ENCODE peak calls at places on chromosomes 5 and 9, in four cellular contexts. One of them, this sample, is unnamed.

GRCh38 chr9:108108802-108109448 is 619.4 kb upstream of the KLF4 start:
- DNase-seq in fibroblast of lung: peak; percentile 37
- DNase-seq in IMR-90: peak; percentile 46
- DNase-seq in neuronal stem cell: no peak
- DNase-seq in this sample: no peak

GRCh38 chr9:133506653-133507038 is 18.1 kb downstream of the MYMK start:
- DNase-seq in neuronal stem cell: no peak
- DNase-seq in fibroblast of lung: peak; percentile 69
- DNase-seq in IMR-90: peak; percentile 89
- DNase-seq in this sample: no peak

GRCh38 chr5:14580037-14581034 is 1.3 kb upstream of the OTULINL start:
- DNase-seq in IMR-90: no peak
- DNase-seq in fibroblast of lung: peak; percentile 10
- DNase-seq in neuronal stem cell: no peak
- DNase-seq in this sample: no peak

GRCh38 chr9:83219154-83219923 is 156.4 kb upstream of the RASEF start:
- DNase-seq in fibroblast of lung: peak; percentile 69
- DNase-seq in neuronal stem cell: peak; percentile 74
- DNase-seq in IMR-90: peak; percentile 46
- DNase-seq in this sample: peak; percentile 53

GRCh38 chr5:8176101-8176693 is 307.2 kb downstream of the MTRR start:
- DNase-seq in IMR-90: peak; percentile 1
- DNase-seq in neuronal stem cell: no peak
- DNase-seq in fibroblast of lung: peak; percentile 1
- DNase-seq in this sample: peak; percentile 17

GRCh38 chr9:104386425-104387069 is 117.5 kb upstream of the OR13F1 start:
- DNase-seq in fibroblast of lung: peak; percentile 45
- DNase-seq in IMR-90: peak; percentile 20
- DNase-seq in neuronal stem cell: peak; percentile 18
- DNase-seq in this sample: no peak

GRCh38 chr5:103394676-103395075 is 136.1 kb downstream of the MACIR start:
- DNase-seq in IMR-90: no peak
- DNase-seq in fibroblast of lung: no peak
- DNase-seq in neuronal stem cell: no peak
- DNase-seq in this sample: no peak

GRCh38 chr5:132100672-132101261 is 27.2 kb downstream of the CSF2 start:
- DNase-seq in fibroblast of lung: no peak
- DNase-seq in IMR-90: no peak
- DNase-seq in neuronal stem cell: no peak
- DNase-seq in this sample: no peak

GRCh38 chr5:93607367-93608258 is 24.6 kb downstream of the NR2F1 start:
- DNase-seq in fibroblast of lung: peak; percentile 86
- DNase-seq in IMR-90: peak; percentile 89
- DNase-seq in neuronal stem cell: no peak
- DNase-seq in this sample: peak; percentile 64

DNA sequence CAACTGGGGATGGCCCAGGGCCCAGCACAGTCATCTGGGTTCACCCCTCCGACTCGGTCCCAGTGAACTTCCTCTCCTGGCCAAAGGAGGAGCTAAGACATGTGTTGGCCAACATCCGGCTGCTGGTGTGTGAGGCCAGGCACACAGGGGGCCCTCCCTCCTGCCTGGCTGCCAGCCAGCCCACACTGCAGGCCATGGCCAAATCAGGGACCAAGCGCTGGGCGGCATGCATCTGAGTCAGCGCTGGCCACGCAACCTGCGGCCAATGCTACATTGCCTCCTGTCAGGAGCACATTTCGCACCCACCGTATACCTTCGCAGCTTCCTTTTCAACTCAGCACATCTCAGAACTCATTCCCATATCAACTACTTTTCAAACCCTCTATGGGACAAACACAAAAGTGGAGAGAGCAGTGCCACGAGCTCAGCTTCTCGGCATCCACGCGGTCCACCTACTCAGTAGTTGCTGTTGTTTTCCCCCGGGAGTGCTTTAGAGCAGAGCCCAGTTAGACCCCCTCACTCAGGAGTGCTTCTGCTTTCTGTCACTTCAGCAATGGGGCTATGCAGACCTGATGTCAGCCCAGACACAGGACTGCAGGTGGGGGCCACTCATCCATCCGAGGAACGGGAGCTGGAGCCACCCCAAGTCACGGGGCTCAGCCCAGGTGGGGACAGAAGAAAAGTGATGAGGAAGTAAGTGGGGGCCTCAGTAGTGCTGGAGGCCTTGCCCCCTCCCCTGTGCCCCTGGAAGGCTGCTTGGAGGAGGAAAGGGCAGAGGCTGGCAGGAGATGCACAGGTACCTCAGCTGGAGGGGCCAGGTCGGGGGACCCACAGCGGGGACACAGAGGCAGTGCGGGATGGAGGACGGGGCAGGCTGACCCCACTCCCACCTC is 13.9 kb downstream of the NINJ1 start:
- DNase-seq in neuronal stem cell: no peak
- DNase-seq in IMR-90: peak; percentile 94
- DNase-seq in fibroblast of lung: peak; percentile 96
- DNase-seq in this sample: peak; percentile 74
- H2AFZ ChIP-seq in neuronal stem cell: no peak overlapping the region
- H2AFZ ChIP-seq in IMR-90: peak overlapping the region; percentile 86
- H2AFZ ChIP-seq in fibroblast of lung: no peak overlapping the region
- H2AFZ ChIP-seq in this sample: no peak overlapping the region

GRCh38 chr5:138482645-138483044 is 17.4 kb downstream of the EGR1 start:
- DNase-seq in neuronal stem cell: no peak
- DNase-seq in fibroblast of lung: no peak
- DNase-seq in IMR-90: no peak
- DNase-seq in this sample: no peak
- H2AFZ ChIP-seq in neuronal stem cell: peak overlapping the region; percentile 5
- H2AFZ ChIP-seq in fibroblast of lung: no peak overlapping the region
- H2AFZ ChIP-seq in IMR-90: peak overlapping the region; percentile 62
- H2AFZ ChIP-seq in this sample: no peak overlapping the region

DNA sequence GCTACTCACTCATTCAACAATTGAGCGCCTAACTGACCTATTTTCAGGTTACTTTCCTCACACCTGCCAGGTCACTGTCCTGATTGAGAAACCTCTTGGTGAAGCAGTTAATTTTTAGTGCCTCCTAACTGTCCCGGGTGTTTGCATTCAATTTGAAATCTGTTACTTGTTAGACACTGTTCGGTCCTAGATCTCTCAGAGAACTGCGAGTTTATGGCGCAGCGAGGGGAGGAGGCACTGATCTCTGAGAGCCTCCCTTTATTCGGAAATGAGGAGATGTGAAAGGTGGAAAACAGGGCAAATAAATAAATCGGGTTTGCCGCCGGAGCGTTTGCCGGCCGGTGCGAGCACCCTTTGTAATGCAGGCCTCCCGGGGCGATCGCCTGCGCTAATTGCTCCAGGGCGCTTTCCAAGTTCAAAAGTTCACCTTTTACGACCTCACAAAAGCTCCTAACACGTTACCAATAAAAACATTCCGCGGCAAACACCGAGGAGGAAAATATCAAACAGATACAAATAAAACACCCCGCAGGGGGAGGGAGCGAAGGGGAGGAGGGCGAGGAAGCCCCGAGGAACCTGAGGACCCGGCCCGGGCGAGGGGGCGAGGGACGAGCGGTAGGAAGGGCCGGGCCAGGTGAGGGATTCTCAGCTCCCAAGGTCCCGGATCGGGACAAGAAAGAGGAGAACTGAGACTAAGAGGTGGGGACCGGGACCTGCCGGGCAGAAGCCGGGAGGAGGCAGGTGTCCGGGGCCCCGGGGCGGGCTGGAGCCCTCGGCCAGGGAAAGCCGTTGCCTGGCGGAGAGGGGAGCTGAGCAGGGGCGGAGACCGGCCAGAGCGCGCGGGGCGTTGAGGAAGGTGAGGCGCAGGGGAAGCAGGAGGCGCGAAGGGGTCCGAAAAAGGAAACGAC is 1.4 kb downstream of the NR6A1 start:
- DNase-seq in IMR-90: no peak
- DNase-seq in fibroblast of lung: peak; percentile 39
- DNase-seq in neuronal stem cell: no peak
- DNase-seq in this sample: no peak
- H2AFZ ChIP-seq in IMR-90: peak overlapping the region; percentile 26
- H2AFZ ChIP-seq in fibroblast of lung: no peak overlapping the region
- H2AFZ ChIP-seq in neuronal stem cell: peak overlapping the region; percentile 90
- H2AFZ ChIP-seq in this sample: no peak overlapping the region

DNA sequence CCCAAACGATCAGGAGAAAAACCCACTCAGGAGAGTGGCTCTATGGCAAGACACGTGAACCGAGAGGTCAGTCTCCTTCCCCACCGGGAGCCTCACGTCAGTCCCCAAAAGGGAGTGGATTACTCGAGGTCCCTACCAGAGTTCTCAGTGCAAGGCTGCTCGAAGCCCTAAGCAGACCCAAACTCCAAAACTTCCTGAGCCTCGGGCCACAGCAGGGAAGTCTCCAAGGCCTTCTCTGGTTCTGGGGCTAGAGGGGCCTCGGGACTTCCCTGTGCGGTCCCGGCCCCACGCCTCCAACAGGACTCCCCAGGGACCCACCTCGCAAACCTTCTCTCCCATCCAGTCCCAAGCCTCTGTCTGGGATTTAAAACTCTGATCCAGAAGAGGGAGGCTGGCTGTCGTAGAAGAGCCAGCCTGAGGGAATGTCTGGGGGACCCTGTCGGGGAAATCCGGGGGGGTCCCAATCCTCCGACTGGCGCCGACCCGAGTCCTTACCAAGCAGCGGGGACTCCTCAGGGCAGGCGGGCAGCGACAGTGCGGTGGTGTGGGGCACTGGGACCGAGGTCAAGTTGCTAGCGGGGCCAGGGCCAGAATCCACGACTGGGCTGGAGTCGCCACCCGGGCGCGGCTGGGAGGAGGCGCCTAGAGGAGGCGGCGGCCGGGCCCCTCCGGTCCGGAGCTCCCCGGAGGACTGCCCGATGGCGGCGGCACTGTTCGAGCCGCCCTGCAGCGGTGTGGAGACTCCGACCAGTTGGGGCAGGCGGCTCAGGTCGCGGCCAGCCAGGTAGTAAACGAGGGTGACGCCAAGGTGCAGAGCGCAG is 663 bp downstream of the B4GALT1 start:
- DNase-seq in fibroblast of lung: peak; percentile 31
- DNase-seq in neuronal stem cell: no peak
- DNase-seq in IMR-90: no peak
- DNase-seq in this sample: peak; percentile 54
- H2AFZ ChIP-seq in fibroblast of lung: no peak overlapping the region
- H2AFZ ChIP-seq in neuronal stem cell: peak overlapping the region; percentile 100
- H2AFZ ChIP-seq in IMR-90: peak overlapping the region; percentile 95
- H2AFZ ChIP-seq in this sample: peak overlapping the region; percentile 82

GRCh38 chr9:20043461-20043860 is 254.6 kb upstream of the SLC24A2 start:
- DNase-seq in neuronal stem cell: no peak
- DNase-seq in IMR-90: no peak
- DNase-seq in fibroblast of lung: peak; percentile 15
- DNase-seq in this sample: no peak
- H2AFZ ChIP-seq in neuronal stem cell: no peak overlapping the region
- H2AFZ ChIP-seq in IMR-90: no peak overlapping the region
- H2AFZ ChIP-seq in fibroblast of lung: no peak overlapping the region
- H2AFZ ChIP-seq in this sample: no peak overlapping the region

DNA sequence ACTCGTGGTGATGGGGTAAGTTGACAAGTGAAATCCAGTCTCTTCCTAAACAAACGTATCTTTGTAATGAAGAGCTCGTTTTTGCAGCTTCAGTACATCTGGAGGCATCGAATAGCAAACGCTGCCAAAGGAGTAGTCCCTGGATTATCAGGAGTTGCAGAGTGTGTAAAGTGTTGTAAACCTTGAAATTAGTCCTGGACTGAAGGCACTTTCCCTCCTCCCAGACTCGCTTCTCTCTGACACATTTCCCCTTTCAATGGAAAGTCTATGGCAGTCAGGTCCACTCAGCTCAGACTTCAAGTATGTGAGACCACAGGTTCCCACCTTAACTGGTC is 1.5 kb upstream of the PBX3 start:
- DNase-seq in fibroblast of lung: no peak
- DNase-seq in IMR-90: no peak
- DNase-seq in neuronal stem cell: no peak
- DNase-seq in this sample: no peak
- H2AFZ ChIP-seq in fibroblast of lung: peak overlapping the region; percentile 19
- H2AFZ ChIP-seq in IMR-90: peak overlapping the region; percentile 97
- H2AFZ ChIP-seq in neuronal stem cell: peak overlapping the region; percentile 97
- H2AFZ ChIP-seq in this sample: no peak overlapping the region

This sample was measured in trophoblast cell.